ENCODE peak calls at places on chromosome 17, in ten cellular contexts. V is B cell, R is upper lobe of right lung, I is progenitor cell of endocrine pancreas, K is dorsolateral prefrontal cortex, Q is neural progenitor cell, W is Peyer's patch, P is heart right ventricle, L is esophagus squamous epithelium, B is OCI-LY7. Y is an unnamed sample.

GRCh38 chr17:73469311-73469710 is 157.5 kb upstream of the CDC42EP4 start:
- DNase-seq in V (no peak), R (no peak), I (no peak), K (no peak), Q (no peak), W (no peak), P (no peak), L (no peak), B (no peak), Y (no peak)

GRCh38 chr17:40107266-40107980 is 7.0 kb upstream of the NR1D1 start:
- DNase-seq in V (no peak), R (no peak), I (no peak), K (no peak), Q (no peak), W (peak; percentile 44), P (peak; percentile 34), L (no peak), B (no peak), Y (no peak)

GRCh38 chr17:45574376-45574775 is 83.9 kb upstream of the PLEKHM1 start:
- DNase-seq in V (no peak), R (no peak), I (no peak), K (no peak), Q (no peak), W (no peak), P (no peak), L (no peak), B (no peak), Y (no peak)

GRCh38 chr17:57612202-57613071 is 132.7 kb downstream of the CCDC182 start:
- DNase-seq in V (peak; percentile 38), R (no peak), I (no peak), K (peak; percentile 8), Q (peak; percentile 70), W (peak; percentile 41), P (no peak), L (no peak), B (peak; percentile 58), Y (no peak)

GRCh38 chr17:78348055-78348745 is 11.7 kb downstream of the SOCS3 start:
- DNase-seq in V (no peak), R (no peak), I (no peak), K (no peak), Q (no peak), W (no peak), P (no peak), L (no peak), B (no peak), Y (no peak)

GRCh38 chr17:77540975-77541374 is 400.2 kb downstream of the SEC14L1 start:
- DNase-seq in V (no peak), R (no peak), I (no peak), K (no peak), Q (peak; percentile 71), W (no peak), P (no peak), L (no peak), B (peak; percentile 24), Y (no peak)

GRCh38 chr17:71724339-71724738 is 396.5 kb upstream of the SOX9 start:
- DNase-seq in V (no peak), R (no peak), I (no peak), K (no peak), Q (no peak), W (no peak), P (no peak), L (no peak), B (no peak), Y (no peak)

GRCh38 chr17:17398188-17398927 is 78.4 kb upstream of the MED9 start:
- DNase-seq in V (no peak), R (no peak), I (no peak), K (no peak), Q (no peak), W (no peak), P (no peak), L (no peak), B (no peak), Y (no peak)

GRCh38 chr17:55731586-55732250 is 9.1 kb upstream of the TMEM100 start:
- DNase-seq in V (no peak), R (no peak), I (no peak), K (no peak), Q (peak; percentile 20), W (no peak), P (peak; percentile 78), L (no peak), B (no peak), Y (no peak)

GRCh38 chr17:47850373-47850691 is 631 bp downstream of the SP6 start:
- DNase-seq in V (no peak), R (no peak), I (no peak), K (no peak), Q (no peak), W (no peak), P (no peak), L (no peak), B (no peak), Y (no peak)

GRCh38 chr17:47853616-47854015 is 2.7 kb upstream of the SP6 start:
- DNase-seq in V (no peak), R (no peak), I (no peak), K (no peak), Q (no peak), W (no peak), P (no peak), L (no peak), B (no peak), Y (no peak)

GRCh38 chr17:47852113-47852949 is 1.4 kb upstream of the SP6 start:
- DNase-seq in V (peak; percentile 59), R (no peak), I (no peak), K (no peak), Q (no peak), W (no peak), P (no peak), L (no peak), B (no peak), Y (no peak)

GRCh38 chr17:47851764-47852112 is 775 bp upstream of the SP6 start:
- DNase-seq in V (no peak), R (no peak), I (no peak), K (no peak), Q (peak; percentile 54), W (no peak), P (no peak), L (no peak), B (no peak), Y (no peak)

GRCh38 chr17:47850692-47851573 is at the start of gene SP6:
- DNase-seq in V (peak; percentile 74), R (peak; percentile 92), I (peak; percentile 76), K (no peak), Q (peak; percentile 91), W (peak; percentile 32), P (peak; percentile 36), L (no peak), B (no peak), Y (no peak)
- TF ChIP-seq CTCF in V (no peak), R (peak; percentile 13), I (peak; percentile 37), K (no peak), Q (peak; percentile 28), W (peak; percentile 41), P (peak; percentile 51), L (no peak), B (no peak), Y (no peak)

DNA sequence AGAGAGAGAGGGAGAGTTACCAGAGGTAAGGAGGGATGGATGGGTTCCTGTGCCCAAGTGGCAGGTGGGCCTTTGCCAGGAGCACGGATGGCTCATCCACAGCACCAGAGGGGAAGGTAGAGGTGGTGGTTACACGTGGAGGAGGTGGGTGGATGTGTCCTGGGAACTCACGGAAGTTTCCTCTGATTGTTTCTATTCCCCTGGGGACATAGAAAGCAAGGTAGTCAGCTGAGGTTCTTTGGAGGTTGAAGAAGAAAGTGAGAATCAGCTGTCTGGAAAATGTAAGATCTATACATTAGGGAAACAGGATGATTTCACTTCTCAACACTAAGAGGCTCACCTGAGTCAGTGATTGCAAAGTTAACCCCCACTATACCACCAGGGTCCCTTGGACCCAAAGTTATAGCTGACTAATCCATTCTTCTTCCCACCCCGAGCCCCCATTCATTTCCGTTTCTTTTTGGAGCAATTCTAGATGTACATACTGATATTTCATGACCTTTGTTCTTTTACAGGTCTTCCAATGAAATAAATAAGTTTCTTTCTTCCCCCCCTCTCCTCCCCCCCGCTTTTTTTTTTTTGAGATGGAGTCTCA is 27.5 kb upstream of the ARL4D start:
- DNase-seq in V (no peak), R (no peak), I (no peak), K (no peak), Q (no peak), W (no peak), P (no peak), L (no peak), B (no peak), Y (no peak)
- TF ChIP-seq CTCF in V (no peak), R (no peak), I (no peak), K (no peak), Q (no peak), W (no peak), P (no peak), L (no peak), B (no peak), Y (no peak)

DNA sequence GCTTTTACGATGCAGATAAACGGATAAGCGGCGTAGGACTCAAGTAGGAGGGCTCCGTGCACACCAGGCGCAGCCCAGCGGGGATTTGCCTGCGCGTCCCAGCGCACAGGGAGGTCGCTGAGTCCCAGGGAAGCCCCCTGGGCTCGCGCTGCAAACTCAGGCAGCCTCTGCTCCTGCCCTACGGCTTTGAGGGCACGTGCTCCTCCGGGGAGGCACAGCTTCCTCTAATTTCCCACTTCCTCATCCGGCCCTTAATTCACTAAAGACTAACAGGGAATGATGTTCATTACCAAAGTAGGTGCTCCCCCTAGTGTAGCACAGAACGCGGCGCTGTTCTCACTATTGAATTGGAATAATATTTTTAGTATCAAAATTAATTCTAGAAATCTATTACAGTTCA is 825.4 kb downstream of the KCNJ18 start:
- DNase-seq in V (no peak), R (no peak), I (no peak), K (no peak), Q (no peak), W (no peak), P (no peak), L (no peak), B (no peak), Y (no peak)
- TF ChIP-seq CTCF in V (no peak), R (no peak), I (no peak), K (no peak), Q (no peak), W (no peak), P (no peak), L (no peak), B (peak; percentile 21), Y (no peak)

GRCh38 chr17:63223212-63223911 is 222.7 kb downstream of the CYB561 start:
- DNase-seq in V (no peak), R (no peak), I (no peak), K (no peak), Q (no peak), W (no peak), P (no peak), L (no peak), B (no peak), Y (no peak)

GRCh38 chr17:63221941-63222340 is 224.2 kb downstream of the CYB561 start:
- DNase-seq in V (no peak), R (no peak), I (no peak), K (no peak), Q (no peak), W (no peak), P (no peak), L (no peak), B (no peak), Y (no peak)

GRCh38 chr17:63224644-63225043 is 221.5 kb downstream of the CYB561 start:
- DNase-seq in V (no peak), R (no peak), I (no peak), K (no peak), Q (no peak), W (no peak), P (no peak), L (no peak), B (no peak), Y (no peak)

DNA sequence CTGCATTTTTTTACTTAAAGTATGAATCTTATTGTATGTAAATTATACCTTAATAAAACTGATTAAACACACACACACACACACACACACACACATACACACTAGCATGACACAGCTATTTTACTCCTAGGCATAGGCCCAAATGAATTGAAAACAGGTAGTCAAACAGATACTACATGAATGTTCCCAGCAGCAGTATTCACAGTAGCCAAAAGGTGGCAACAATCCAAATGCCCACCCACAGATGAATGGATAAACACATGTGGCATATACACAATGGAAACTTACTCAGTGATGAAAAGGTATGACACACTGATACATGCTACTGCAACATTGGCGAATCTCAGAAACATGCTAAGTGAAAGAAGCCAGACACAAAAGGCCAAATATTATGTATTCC is 223.5 kb downstream of the CYB561 start:
- DNase-seq in V (no peak), R (no peak), I (no peak), K (no peak), Q (no peak), W (no peak), P (no peak), L (no peak), B (no peak), Y (no peak)
- TF ChIP-seq CTCF in V (no peak), R (no peak), I (no peak), K (no peak), Q (no peak), W (no peak), P (no peak), L (no peak), B (no peak), Y (no peak)